ENCODE peak calls at places on chromosome 21, in seven cellular contexts. One of them, this sample, is unnamed.

GRCh38 chr21:39676054-39676771 is 63.5 kb downstream of the B3GALT5 start:
- DNase-seq in activated effector memory CD4-positive, alpha-beta T cell treated with anti-CD3 and anti-CD28 coated beads, Interleukin-2, amount 50 U/mL, for 16 hours: no peak
- DNase-seq in astrocyte of the spinal cord: peak; percentile 61
- DNase-seq in GM12892: no peak
- DNase-seq in mesothelial cell of epicardium: no peak
- DNase-seq in Peyer's patch: no peak
- DNase-seq in stimulated activated naive CD8-positive, alpha-beta T cell treated with anti-CD3 and anti-CD28 coated beads, Interleukin-15, amount 100 ng/mL, for 72 hours: no peak
- DNase-seq in this sample: no peak

GRCh38 chr21:43805275-43805800 is 16.0 kb downstream of the RRP1 start:
- DNase-seq in activated effector memory CD4-positive, alpha-beta T cell treated with anti-CD3 and anti-CD28 coated beads, Interleukin-2, amount 50 U/mL, for 16 hours: no peak
- DNase-seq in astrocyte of the spinal cord: no peak
- DNase-seq in GM12892: peak; percentile 89
- DNase-seq in mesothelial cell of epicardium: no peak
- DNase-seq in Peyer's patch: peak; percentile 81
- DNase-seq in stimulated activated naive CD8-positive, alpha-beta T cell treated with anti-CD3 and anti-CD28 coated beads, Interleukin-15, amount 100 ng/mL, for 72 hours: no peak
- DNase-seq in this sample: no peak

GRCh38 chr21:45438391-45439145 is 33.6 kb downstream of the COL18A1 start:
- DNase-seq in activated effector memory CD4-positive, alpha-beta T cell treated with anti-CD3 and anti-CD28 coated beads, Interleukin-2, amount 50 U/mL, for 16 hours: no peak
- DNase-seq in astrocyte of the spinal cord: no peak
- DNase-seq in GM12892: no peak
- DNase-seq in mesothelial cell of epicardium: no peak
- DNase-seq in Peyer's patch: no peak
- DNase-seq in stimulated activated naive CD8-positive, alpha-beta T cell treated with anti-CD3 and anti-CD28 coated beads, Interleukin-15, amount 100 ng/mL, for 72 hours: no peak
- DNase-seq in this sample: no peak

GRCh38 chr21:45153358-45154318 is 79.3 kb downstream of the ADARB1 start:
- DNase-seq in activated effector memory CD4-positive, alpha-beta T cell treated with anti-CD3 and anti-CD28 coated beads, Interleukin-2, amount 50 U/mL, for 16 hours: peak; percentile 58
- DNase-seq in astrocyte of the spinal cord: peak; percentile 56
- DNase-seq in GM12892: no peak
- DNase-seq in mesothelial cell of epicardium: no peak
- DNase-seq in Peyer's patch: peak; percentile 30
- DNase-seq in stimulated activated naive CD8-positive, alpha-beta T cell treated with anti-CD3 and anti-CD28 coated beads, Interleukin-15, amount 100 ng/mL, for 72 hours: no peak
- DNase-seq in this sample: peak; percentile 24

GRCh38 chr21:33286600-33287456 is 20.7 kb downstream of the IL10RB start:
- DNase-seq in activated effector memory CD4-positive, alpha-beta T cell treated with anti-CD3 and anti-CD28 coated beads, Interleukin-2, amount 50 U/mL, for 16 hours: peak; percentile 30
- DNase-seq in astrocyte of the spinal cord: peak; percentile 82
- DNase-seq in GM12892: no peak
- DNase-seq in mesothelial cell of epicardium: no peak
- DNase-seq in Peyer's patch: no peak
- DNase-seq in stimulated activated naive CD8-positive, alpha-beta T cell treated with anti-CD3 and anti-CD28 coated beads, Interleukin-15, amount 100 ng/mL, for 72 hours: no peak
- DNase-seq in this sample: peak; percentile 73

GRCh38 chr21:15000076-15000475 is 64.7 kb downstream of the NRIP1 start:
- DNase-seq in activated effector memory CD4-positive, alpha-beta T cell treated with anti-CD3 and anti-CD28 coated beads, Interleukin-2, amount 50 U/mL, for 16 hours: no peak
- DNase-seq in astrocyte of the spinal cord: peak; percentile 81
- DNase-seq in GM12892: no peak
- DNase-seq in mesothelial cell of epicardium: no peak
- DNase-seq in Peyer's patch: no peak
- DNase-seq in stimulated activated naive CD8-positive, alpha-beta T cell treated with anti-CD3 and anti-CD28 coated beads, Interleukin-15, amount 100 ng/mL, for 72 hours: no peak
- DNase-seq in this sample: no peak

GRCh38 chr21:46613391-46613790 is 8.5 kb upstream of the S100B start:
- DNase-seq in activated effector memory CD4-positive, alpha-beta T cell treated with anti-CD3 and anti-CD28 coated beads, Interleukin-2, amount 50 U/mL, for 16 hours: no peak
- DNase-seq in astrocyte of the spinal cord: no peak
- DNase-seq in GM12892: no peak
- DNase-seq in mesothelial cell of epicardium: no peak
- DNase-seq in Peyer's patch: no peak
- DNase-seq in stimulated activated naive CD8-positive, alpha-beta T cell treated with anti-CD3 and anti-CD28 coated beads, Interleukin-15, amount 100 ng/mL, for 72 hours: no peak
- DNase-seq in this sample: no peak

GRCh38 chr21:16509466-16509865 is 779.7 kb downstream of the USP25 start:
- DNase-seq in activated effector memory CD4-positive, alpha-beta T cell treated with anti-CD3 and anti-CD28 coated beads, Interleukin-2, amount 50 U/mL, for 16 hours: no peak
- DNase-seq in astrocyte of the spinal cord: peak; percentile 72
- DNase-seq in GM12892: no peak
- DNase-seq in mesothelial cell of epicardium: no peak
- DNase-seq in Peyer's patch: no peak
- DNase-seq in stimulated activated naive CD8-positive, alpha-beta T cell treated with anti-CD3 and anti-CD28 coated beads, Interleukin-15, amount 100 ng/mL, for 72 hours: no peak
- DNase-seq in this sample: no peak

GRCh38 chr21:34865922-34866271 is 183.2 kb downstream of the RUNX1 start:
- DNase-seq in activated effector memory CD4-positive, alpha-beta T cell treated with anti-CD3 and anti-CD28 coated beads, Interleukin-2, amount 50 U/mL, for 16 hours: peak; percentile 77
- DNase-seq in astrocyte of the spinal cord: no peak
- DNase-seq in GM12892: peak; percentile 46
- DNase-seq in mesothelial cell of epicardium: no peak
- DNase-seq in Peyer's patch: no peak
- DNase-seq in stimulated activated naive CD8-positive, alpha-beta T cell treated with anti-CD3 and anti-CD28 coated beads, Interleukin-15, amount 100 ng/mL, for 72 hours: peak; percentile 44
- DNase-seq in this sample: no peak

GRCh38 chr21:36565616-36566015 is 85.7 kb upstream of the CLDN14 start:
- DNase-seq in activated effector memory CD4-positive, alpha-beta T cell treated with anti-CD3 and anti-CD28 coated beads, Interleukin-2, amount 50 U/mL, for 16 hours: no peak
- DNase-seq in astrocyte of the spinal cord: no peak
- DNase-seq in GM12892: no peak
- DNase-seq in mesothelial cell of epicardium: no peak
- DNase-seq in Peyer's patch: no peak
- DNase-seq in stimulated activated naive CD8-positive, alpha-beta T cell treated with anti-CD3 and anti-CD28 coated beads, Interleukin-15, amount 100 ng/mL, for 72 hours: no peak
- DNase-seq in this sample: no peak

GRCh38 chr21:38310619-38311018 is 53.8 kb downstream of the KCNJ15 start:
- DNase-seq in activated effector memory CD4-positive, alpha-beta T cell treated with anti-CD3 and anti-CD28 coated beads, Interleukin-2, amount 50 U/mL, for 16 hours: no peak
- DNase-seq in astrocyte of the spinal cord: peak; percentile 56
- DNase-seq in GM12892: no peak
- DNase-seq in mesothelial cell of epicardium: no peak
- DNase-seq in Peyer's patch: no peak
- DNase-seq in stimulated activated naive CD8-positive, alpha-beta T cell treated with anti-CD3 and anti-CD28 coated beads, Interleukin-15, amount 100 ng/mL, for 72 hours: no peak
- DNase-seq in this sample: no peak

GRCh38 chr21:33880626-33881025 is 35.0 kb downstream of the ATP5PO start:
- DNase-seq in activated effector memory CD4-positive, alpha-beta T cell treated with anti-CD3 and anti-CD28 coated beads, Interleukin-2, amount 50 U/mL, for 16 hours: no peak
- DNase-seq in astrocyte of the spinal cord: no peak
- DNase-seq in GM12892: no peak
- DNase-seq in mesothelial cell of epicardium: no peak
- DNase-seq in Peyer's patch: no peak
- DNase-seq in stimulated activated naive CD8-positive, alpha-beta T cell treated with anti-CD3 and anti-CD28 coated beads, Interleukin-15, amount 100 ng/mL, for 72 hours: no peak
- DNase-seq in this sample: no peak

GRCh38 chr21:46509760-46510159 is 51.1 kb downstream of the DIP2A start:
- DNase-seq in activated effector memory CD4-positive, alpha-beta T cell treated with anti-CD3 and anti-CD28 coated beads, Interleukin-2, amount 50 U/mL, for 16 hours: no peak
- DNase-seq in astrocyte of the spinal cord: peak; percentile 82
- DNase-seq in GM12892: no peak
- DNase-seq in mesothelial cell of epicardium: no peak
- DNase-seq in Peyer's patch: no peak
- DNase-seq in stimulated activated naive CD8-positive, alpha-beta T cell treated with anti-CD3 and anti-CD28 coated beads, Interleukin-15, amount 100 ng/mL, for 72 hours: no peak
- DNase-seq in this sample: peak; percentile 38

GRCh38 chr21:35895598-35895997 is 164.7 kb downstream of the SETD4 start:
- DNase-seq in activated effector memory CD4-positive, alpha-beta T cell treated with anti-CD3 and anti-CD28 coated beads, Interleukin-2, amount 50 U/mL, for 16 hours: no peak
- DNase-seq in astrocyte of the spinal cord: no peak
- DNase-seq in GM12892: no peak
- DNase-seq in mesothelial cell of epicardium: no peak
- DNase-seq in Peyer's patch: no peak
- DNase-seq in stimulated activated naive CD8-positive, alpha-beta T cell treated with anti-CD3 and anti-CD28 coated beads, Interleukin-15, amount 100 ng/mL, for 72 hours: no peak
- DNase-seq in this sample: no peak

GRCh38 chr21:44931137-44931500 is 8.7 kb upstream of the SLX9 start:
- DNase-seq in activated effector memory CD4-positive, alpha-beta T cell treated with anti-CD3 and anti-CD28 coated beads, Interleukin-2, amount 50 U/mL, for 16 hours: peak; percentile 72
- DNase-seq in astrocyte of the spinal cord: no peak
- DNase-seq in GM12892: no peak
- DNase-seq in mesothelial cell of epicardium: no peak
- DNase-seq in Peyer's patch: peak; percentile 79
- DNase-seq in stimulated activated naive CD8-positive, alpha-beta T cell treated with anti-CD3 and anti-CD28 coated beads, Interleukin-15, amount 100 ng/mL, for 72 hours: no peak
- DNase-seq in this sample: no peak

GRCh38 chr21:45327458-45328197 is 39.9 kb upstream of the POFUT2 start:
- DNase-seq in activated effector memory CD4-positive, alpha-beta T cell treated with anti-CD3 and anti-CD28 coated beads, Interleukin-2, amount 50 U/mL, for 16 hours: no peak
- DNase-seq in astrocyte of the spinal cord: no peak
- DNase-seq in GM12892: no peak
- DNase-seq in mesothelial cell of epicardium: no peak
- DNase-seq in Peyer's patch: no peak
- DNase-seq in stimulated activated naive CD8-positive, alpha-beta T cell treated with anti-CD3 and anti-CD28 coated beads, Interleukin-15, amount 100 ng/mL, for 72 hours: no peak
- DNase-seq in this sample: no peak

GRCh38 chr21:31282095-31282709 is 61.9 kb downstream of the TIAM1 start:
- DNase-seq in activated effector memory CD4-positive, alpha-beta T cell treated with anti-CD3 and anti-CD28 coated beads, Interleukin-2, amount 50 U/mL, for 16 hours: no peak
- DNase-seq in astrocyte of the spinal cord: peak; percentile 98
- DNase-seq in GM12892: no peak
- DNase-seq in mesothelial cell of epicardium: no peak
- DNase-seq in Peyer's patch: no peak
- DNase-seq in stimulated activated naive CD8-positive, alpha-beta T cell treated with anti-CD3 and anti-CD28 coated beads, Interleukin-15, amount 100 ng/mL, for 72 hours: no peak
- DNase-seq in this sample: peak; percentile 98

GRCh38 chr21:41848971-41849580 is 30.1 kb downstream of the PRDM15 start:
- DNase-seq in activated effector memory CD4-positive, alpha-beta T cell treated with anti-CD3 and anti-CD28 coated beads, Interleukin-2, amount 50 U/mL, for 16 hours: no peak
- DNase-seq in astrocyte of the spinal cord: no peak
- DNase-seq in GM12892: no peak
- DNase-seq in mesothelial cell of epicardium: no peak
- DNase-seq in Peyer's patch: no peak
- DNase-seq in stimulated activated naive CD8-positive, alpha-beta T cell treated with anti-CD3 and anti-CD28 coated beads, Interleukin-15, amount 100 ng/mL, for 72 hours: no peak
- DNase-seq in this sample: no peak

GRCh38 chr21:38600106-38600505 is 101.8 kb upstream of the ERG start:
- DNase-seq in activated effector memory CD4-positive, alpha-beta T cell treated with anti-CD3 and anti-CD28 coated beads, Interleukin-2, amount 50 U/mL, for 16 hours: no peak
- DNase-seq in astrocyte of the spinal cord: no peak
- DNase-seq in GM12892: no peak
- DNase-seq in mesothelial cell of epicardium: no peak
- DNase-seq in Peyer's patch: no peak
- DNase-seq in stimulated activated naive CD8-positive, alpha-beta T cell treated with anti-CD3 and anti-CD28 coated beads, Interleukin-15, amount 100 ng/mL, for 72 hours: no peak
- DNase-seq in this sample: no peak

GRCh38 chr21:43611598-43612369 is 47.5 kb downstream of the HSF2BP start:
- DNase-seq in activated effector memory CD4-positive, alpha-beta T cell treated with anti-CD3 and anti-CD28 coated beads, Interleukin-2, amount 50 U/mL, for 16 hours: no peak
- DNase-seq in astrocyte of the spinal cord: peak; percentile 82
- DNase-seq in GM12892: no peak
- DNase-seq in mesothelial cell of epicardium: peak; percentile 36
- DNase-seq in Peyer's patch: peak; percentile 57
- DNase-seq in stimulated activated naive CD8-positive, alpha-beta T cell treated with anti-CD3 and anti-CD28 coated beads, Interleukin-15, amount 100 ng/mL, for 72 hours: no peak
- DNase-seq in this sample: no peak

GRCh38 chr21:16087523-16087922 is 357.7 kb downstream of the USP25 start:
- DNase-seq in activated effector memory CD4-positive, alpha-beta T cell treated with anti-CD3 and anti-CD28 coated beads, Interleukin-2, amount 50 U/mL, for 16 hours: no peak
- DNase-seq in astrocyte of the spinal cord: no peak
- DNase-seq in GM12892: no peak
- DNase-seq in mesothelial cell of epicardium: no peak
- DNase-seq in Peyer's patch: no peak
- DNase-seq in stimulated activated naive CD8-positive, alpha-beta T cell treated with anti-CD3 and anti-CD28 coated beads, Interleukin-15, amount 100 ng/mL, for 72 hours: no peak
- DNase-seq in this sample: no peak

GRCh38 chr21:37380349-37381323 is 14.1 kb downstream of the DYRK1A start:
- DNase-seq in activated effector memory CD4-positive, alpha-beta T cell treated with anti-CD3 and anti-CD28 coated beads, Interleukin-2, amount 50 U/mL, for 16 hours: no peak
- DNase-seq in astrocyte of the spinal cord: no peak
- DNase-seq in GM12892: no peak
- DNase-seq in mesothelial cell of epicardium: no peak
- DNase-seq in Peyer's patch: no peak
- DNase-seq in stimulated activated naive CD8-positive, alpha-beta T cell treated with anti-CD3 and anti-CD28 coated beads, Interleukin-15, amount 100 ng/mL, for 72 hours: no peak
- DNase-seq in this sample: no peak

GRCh38 chr21:45590726-45591618 is 48.7 kb upstream of the SLC19A1 start:
- DNase-seq in activated effector memory CD4-positive, alpha-beta T cell treated with anti-CD3 and anti-CD28 coated beads, Interleukin-2, amount 50 U/mL, for 16 hours: peak; percentile 86
- DNase-seq in astrocyte of the spinal cord: no peak
- DNase-seq in GM12892: peak; percentile 58
- DNase-seq in mesothelial cell of epicardium: no peak
- DNase-seq in Peyer's patch: no peak
- DNase-seq in stimulated activated naive CD8-positive, alpha-beta T cell treated with anti-CD3 and anti-CD28 coated beads, Interleukin-15, amount 100 ng/mL, for 72 hours: peak; percentile 81
- DNase-seq in this sample: no peak

GRCh38 chr21:17139696-17140095 is 373.1 kb upstream of the CXADR start:
- DNase-seq in activated effector memory CD4-positive, alpha-beta T cell treated with anti-CD3 and anti-CD28 coated beads, Interleukin-2, amount 50 U/mL, for 16 hours: no peak
- DNase-seq in astrocyte of the spinal cord: no peak
- DNase-seq in GM12892: no peak
- DNase-seq in mesothelial cell of epicardium: no peak
- DNase-seq in Peyer's patch: no peak
- DNase-seq in stimulated activated naive CD8-positive, alpha-beta T cell treated with anti-CD3 and anti-CD28 coated beads, Interleukin-15, amount 100 ng/mL, for 72 hours: no peak
- DNase-seq in this sample: no peak

GRCh38 chr21:25039461-25040380 is 567.6 kb downstream of the MRPL39 start:
- DNase-seq in activated effector memory CD4-positive, alpha-beta T cell treated with anti-CD3 and anti-CD28 coated beads, Interleukin-2, amount 50 U/mL, for 16 hours: no peak
- DNase-seq in astrocyte of the spinal cord: peak; percentile 65
- DNase-seq in GM12892: no peak
- DNase-seq in mesothelial cell of epicardium: no peak
- DNase-seq in Peyer's patch: no peak
- DNase-seq in stimulated activated naive CD8-positive, alpha-beta T cell treated with anti-CD3 and anti-CD28 coated beads, Interleukin-15, amount 100 ng/mL, for 72 hours: no peak
- DNase-seq in this sample: peak; percentile 15

GRCh38 chr21:41283211-41283818 is 33.3 kb upstream of the FAM3B start:
- DNase-seq in activated effector memory CD4-positive, alpha-beta T cell treated with anti-CD3 and anti-CD28 coated beads, Interleukin-2, amount 50 U/mL, for 16 hours: peak; percentile 69
- DNase-seq in astrocyte of the spinal cord: peak; percentile 75
- DNase-seq in GM12892: peak; percentile 34
- DNase-seq in mesothelial cell of epicardium: no peak
- DNase-seq in Peyer's patch: peak; percentile 27
- DNase-seq in stimulated activated naive CD8-positive, alpha-beta T cell treated with anti-CD3 and anti-CD28 coated beads, Interleukin-15, amount 100 ng/mL, for 72 hours: peak; percentile 50
- DNase-seq in this sample: peak; percentile 3

GRCh38 chr21:45460611-45461368 is 55.8 kb downstream of the COL18A1 start:
- DNase-seq in activated effector memory CD4-positive, alpha-beta T cell treated with anti-CD3 and anti-CD28 coated beads, Interleukin-2, amount 50 U/mL, for 16 hours: no peak
- DNase-seq in astrocyte of the spinal cord: peak; percentile 83
- DNase-seq in GM12892: no peak
- DNase-seq in mesothelial cell of epicardium: no peak
- DNase-seq in Peyer's patch: no peak
- DNase-seq in stimulated activated naive CD8-positive, alpha-beta T cell treated with anti-CD3 and anti-CD28 coated beads, Interleukin-15, amount 100 ng/mL, for 72 hours: no peak
- DNase-seq in this sample: peak; percentile 5

GRCh38 chr21:25334046-25334730 is 273.1 kb downstream of the MRPL39 start:
- DNase-seq in activated effector memory CD4-positive, alpha-beta T cell treated with anti-CD3 and anti-CD28 coated beads, Interleukin-2, amount 50 U/mL, for 16 hours: no peak
- DNase-seq in astrocyte of the spinal cord: no peak
- DNase-seq in GM12892: no peak
- DNase-seq in mesothelial cell of epicardium: no peak
- DNase-seq in Peyer's patch: no peak
- DNase-seq in stimulated activated naive CD8-positive, alpha-beta T cell treated with anti-CD3 and anti-CD28 coated beads, Interleukin-15, amount 100 ng/mL, for 72 hours: no peak
- DNase-seq in this sample: no peak